ENCODE peak calls at places on chromosomes 4 and X, in seven cellular contexts. S is GM23248, M is right lobe of liver, O is Caco-2, E is body of pancreas, H is psoas muscle, R is mucosa of descending colon. G is an unnamed sample.

GRCh38 chr4:145808021-145808650 is 128.2 kb downstream of the C4orf51 start:
- DNase-seq in S (peak; percentile 97), M (no peak), O (peak; percentile 47), E (peak; percentile 10), H (no peak), R (no peak), G (peak; percentile 40)

GRCh38 chrX:65755786-65756185 is 88.3 kb downstream of the MSN start:
- DNase-seq in S (no peak), M (no peak), O (no peak), E (no peak), H (no peak), R (no peak), G (no peak)

GRCh38 chr4:77699731-77700210 is 94.2 kb downstream of the CXCL13 start:
- DNase-seq in S (peak; percentile 73), M (no peak), O (peak; percentile 71), E (no peak), H (no peak), R (no peak), G (peak; percentile 87)

GRCh38 chrX:107775734-107776511 is at the start of gene TSC22D3:
- DNase-seq in S (peak; percentile 82), M (peak; percentile 88), O (peak; percentile 38), E (peak; percentile 90), H (peak; percentile 92), R (peak; percentile 86), G (peak; percentile 69)

GRCh38 chr4:159308571-159309340 is 205.9 kb downstream of the RAPGEF2 start:
- DNase-seq in S (peak; percentile 67), M (no peak), O (no peak), E (no peak), H (no peak), R (no peak), G (no peak)

GRCh38 chr4:169225058-169225751 is 45.6 kb downstream of the SH3RF1 start:
- DNase-seq in S (peak; percentile 96), M (no peak), O (no peak), E (no peak), H (no peak), R (no peak), G (no peak)

GRCh38 chrX:13440166-13440565 is 120.3 kb upstream of the ATXN3L start:
- DNase-seq in S (no peak), M (no peak), O (no peak), E (no peak), H (no peak), R (no peak), G (no peak)

GRCh38 chr4:41731569-41731968 is 17.0 kb downstream of the PHOX2B start:
- DNase-seq in S (no peak), M (no peak), O (no peak), E (no peak), H (no peak), R (no peak), G (no peak)

GRCh38 chrX:50920132-50920531 is 9.6 kb downstream of the BMP15 start:
- DNase-seq in S (peak; percentile 20), M (no peak), O (no peak), E (no peak), H (no peak), R (no peak), G (peak; percentile 51)

GRCh38 chrX:150225266-150225665 is 137.9 kb upstream of the MAMLD1 start:
- DNase-seq in S (no peak), M (no peak), O (no peak), E (no peak), H (no peak), R (no peak), G (no peak)

GRCh38 chrX:96474357-96475125 is 210.1 kb upstream of the DIAPH2 start:
- DNase-seq in S (no peak), M (no peak), O (no peak), E (peak; percentile 9), H (no peak), R (no peak), G (no peak)

GRCh38 chrX:126342859-126343258 is 176.8 kb upstream of the DCAF12L2 start:
- DNase-seq in S (no peak), M (no peak), O (no peak), E (no peak), H (no peak), R (no peak), G (no peak)

GRCh38 chrX:71637253-71637618 is 18.9 kb upstream of the CXCR3 start:
- DNase-seq in S (peak; percentile 67), M (no peak), O (no peak), E (no peak), H (no peak), R (no peak), G (no peak)

GRCh38 chr4:98557497-98557896 is 100.9 kb downstream of the TSPAN5 start:
- DNase-seq in S (peak; percentile 45), M (no peak), O (no peak), E (no peak), H (no peak), R (no peak), G (no peak)

GRCh38 chrX:13662537-13662841 is 9.5 kb downstream of the TCEANC start:
- DNase-seq in S (peak; percentile 84), M (no peak), O (no peak), E (no peak), H (no peak), R (no peak), G (no peak)

GRCh38 chr4:4542824-4543485 is 1.1 kb upstream of the STX18 start:
- DNase-seq in S (peak; percentile 47), M (no peak), O (no peak), E (no peak), H (no peak), R (no peak), G (no peak)

GRCh38 chrX:39648548-39649254 is 449.1 kb downstream of the BCOR start:
- DNase-seq in S (peak; percentile 52), M (no peak), O (no peak), E (no peak), H (no peak), R (no peak), G (no peak)

GRCh38 chr4:19239565-19239964 is 1012.1 kb upstream of the SLIT2 start:
- DNase-seq in S (peak; percentile 41), M (no peak), O (no peak), E (no peak), H (no peak), R (no peak), G (no peak)

GRCh38 chr4:84568496-84568895 is 14.4 kb upstream of the CDS1 start:
- DNase-seq in S (peak; percentile 20), M (no peak), O (no peak), E (no peak), H (no peak), R (no peak), G (peak; percentile 19)

GRCh38 chrX:132533409-132533808 is 44.6 kb upstream of the MBNL3 start:
- DNase-seq in S (no peak), M (no peak), O (no peak), E (no peak), H (no peak), R (no peak), G (no peak)

GRCh38 chr4:71932941-71933340 is 98.9 kb upstream of the NPFFR2 start:
- DNase-seq in S (peak; percentile 16), M (no peak), O (no peak), E (no peak), H (no peak), R (no peak), G (no peak)

GRCh38 chrX:72127332-72127731 is 4.4 kb downstream of the RTL5 start:
- DNase-seq in S (no peak), M (no peak), O (no peak), E (no peak), H (no peak), R (no peak), G (no peak)

GRCh38 chr4:17510582-17510981 is 1.3 kb downstream of the QDPR start:
- DNase-seq in S (no peak), M (no peak), O (no peak), E (no peak), H (no peak), R (no peak), G (no peak)

GRCh38 chrX:20060961-20061868 is 55.5 kb downstream of the MAP7D2 start:
- DNase-seq in S (no peak), M (no peak), O (no peak), E (no peak), H (no peak), R (peak; percentile 50), G (no peak)

GRCh38 chr4:118288097-118288496 is 64.7 kb downstream of the PRSS12 start:
- DNase-seq in S (peak; percentile 66), M (no peak), O (no peak), E (no peak), H (no peak), R (no peak), G (no peak)

GRCh38 chr4:34279011-34279410 is 1965.3 kb downstream of the ARAP2 start:
- DNase-seq in S (no peak), M (no peak), O (no peak), E (no peak), H (no peak), R (no peak), G (no peak)

GRCh38 chr4:138310498-138310897 is 68.3 kb upstream of the SLC7A11 start:
- DNase-seq in S (peak; percentile 58), M (no peak), O (no peak), E (no peak), H (no peak), R (no peak), G (no peak)

DNA sequence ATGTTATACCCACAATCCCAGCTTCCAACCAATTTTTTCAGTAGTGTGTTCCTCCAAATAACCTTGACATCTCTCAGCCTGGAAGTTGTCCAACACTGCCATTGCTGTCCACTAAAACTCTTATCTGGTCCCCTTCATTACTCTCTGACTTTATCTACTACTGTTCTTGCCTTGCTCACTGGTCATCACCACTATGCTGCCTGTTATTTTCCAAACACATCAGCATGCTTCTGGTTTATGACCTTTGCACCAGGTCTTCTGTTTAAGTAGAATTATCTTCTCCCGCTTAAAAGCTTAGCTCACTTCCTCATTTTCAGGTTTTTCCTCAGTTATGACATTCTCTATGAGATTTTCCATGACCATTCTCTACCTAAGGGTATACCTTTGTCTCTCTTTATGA is 5.5 kb downstream of the ELMOD2 start:
- DNase-seq in S (no peak), M (no peak), O (no peak), E (no peak), H (no peak), R (no peak), G (no peak)
- H3K36me3 ChIP-seq in S (peaks cover 7% of the 10 kb centered on the region), M (no peaks in the 10 kb centered on the region), O (no peaks in the 10 kb centered on the region), E (peaks cover 2% of the 10 kb centered on the region), H (peaks cover 85% of the 10 kb centered on the region), R (no peaks in the 10 kb centered on the region), G (peaks cover 6% of the 10 kb centered on the region)

GRCh38 chr4:25209702-25210101 is 24.1 kb upstream of the PI4K2B start:
- DNase-seq in S (no peak), M (no peak), O (no peak), E (no peak), H (no peak), R (no peak), G (no peak)
- H3K36me3 ChIP-seq in S (no peaks in the 10 kb centered on the region), M (no peaks in the 10 kb centered on the region), O (no peaks in the 10 kb centered on the region), E (no peaks in the 10 kb centered on the region), H (no peaks in the 10 kb centered on the region), R (no peaks in the 10 kb centered on the region), G (no peaks in the 10 kb centered on the region)

DNA sequence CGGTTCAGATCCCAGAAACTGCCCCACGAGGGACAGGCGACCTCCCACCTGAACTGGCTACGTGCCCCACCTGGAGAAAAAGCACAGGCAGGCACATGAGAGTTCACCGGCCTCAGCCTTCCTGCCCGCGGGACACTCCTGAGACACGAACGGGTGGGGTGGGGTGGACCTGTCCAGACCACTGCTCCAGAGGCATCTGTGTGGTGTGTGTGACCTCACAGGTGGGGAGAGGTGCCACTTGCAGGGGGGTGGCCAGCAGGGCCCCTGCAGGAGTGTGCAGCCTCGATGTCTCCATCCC is 18.5 kb downstream of the NELFA start:
- DNase-seq in S (no peak), M (peak; percentile 30), O (no peak), E (no peak), H (peak; percentile 20), R (no peak), G (no peak)
- H3K36me3 ChIP-seq in S (peaks cover 3% of the 10 kb centered on the region), M (peaks cover 33% of the 10 kb centered on the region), O (peaks cover 1% of the 10 kb centered on the region), E (peaks cover 22% of the 10 kb centered on the region), H (peaks cover 63% of the 10 kb centered on the region), R (peaks cover 6% of the 10 kb centered on the region), G (peaks cover 27% of the 10 kb centered on the region)

GRCh38 chr4:3218824-3219760 is 29.9 kb upstream of the MSANTD1 start:
- DNase-seq in S (no peak), M (no peak), O (no peak), E (no peak), H (peak; percentile 32), R (no peak), G (no peak)
- H3K36me3 ChIP-seq in S (peaks cover 20% of the 10 kb centered on the region), M (peaks cover 93% of the 10 kb centered on the region), O (no peaks in the 10 kb centered on the region), E (peaks cover 37% of the 10 kb centered on the region), H (peaks cover 94% of the 10 kb centered on the region), R (peaks cover 11% of the 10 kb centered on the region), G (peaks cover 48% of the 10 kb centered on the region)